ENCODE peak calls at places on chromosomes 16 and 17, in ten cellular contexts. A is body of pancreas, O is tibial nerve, V is prostate gland, I is transverse colon, F is heart left ventricle, N is lower leg skin, C is IMR-90, X is suprapubic skin, S is stomach. W is an unnamed sample.
A peak's percentile ranks its signal among the peaks of the same experiment; 100 is the strongest.

GRCh38 chr16:67865318-67865717 is 7.5 kb upstream of the EDC4 start:
- DNase-seq in O (no peak), F (no peak), C (peak; percentile 26), I (peak; percentile 27), A (peak; percentile 31), N (no peak), X (no peak), S (peak; percentile 34), V (no peak), W (no peak)

GRCh38 chr17:50815400-50815799 is 20.0 kb upstream of the WFIKKN2 start:
- DNase-seq in O (no peak), V (no peak), I (no peak), C (no peak), A (no peak), X (no peak), N (no peak), F (no peak), S (no peak), W (no peak)

GRCh38 chr17:2368383-2368782 is 31.1 kb downstream of the SGSM2 start:
- DNase-seq in N (no peak), I (no peak), A (no peak), C (no peak), F (no peak), X (no peak), S (no peak), V (no peak), O (no peak), W (no peak)

GRCh38 chr16:75319513-75320401 is 68.3 kb upstream of the BCAR1 start:
- DNase-seq in O (no peak), I (no peak), S (no peak), C (peak; percentile 92), V (no peak), A (no peak), N (no peak), X (no peak), F (no peak), W (no peak)

GRCh38 chr17:42276609-42277341 is 584 bp upstream of the STAT5B start:
- DNase-seq in C (peak; percentile 88), V (no peak), O (peak; percentile 71), A (peak; percentile 70), S (peak; percentile 74), X (peak; percentile 85), N (peak; percentile 56), F (peak; percentile 85), I (peak; percentile 75), W (peak; percentile 77)

GRCh38 chr17:38881600-38882191 is 11.8 kb downstream of the LASP1 start:
- DNase-seq in S (peak; percentile 52), A (no peak), O (peak; percentile 77), V (no peak), N (peak; percentile 60), F (peak; percentile 81), C (peak; percentile 48), X (no peak), I (peak; percentile 60), W (peak; percentile 79)

GRCh38 chr17:64496786-64497564 is at the start of gene POLG2:
- DNase-seq in F (peak; percentile 97), A (peak; percentile 92), I (peak; percentile 95), N (peak; percentile 84), X (peak; percentile 96), C (peak; percentile 91), O (peak; percentile 86), V (peak; percentile 85), S (peak; percentile 95), W (peak; percentile 95)

GRCh38 chr17:5234645-5235576 is at the start of gene SCIMP:
- DNase-seq in N (peak; percentile 31), X (no peak), S (no peak), I (peak; percentile 40), O (peak; percentile 30), A (no peak), V (no peak), F (no peak), C (no peak), W (no peak)

GRCh38 chr17:31854672-31855071 is 4.4 kb downstream of the COPRS start:
- DNase-seq in F (no peak), A (no peak), X (no peak), V (no peak), C (no peak), S (no peak), N (no peak), O (no peak), I (no peak), W (no peak)

GRCh38 chr17:31859487-31860008 is 504 bp upstream of the COPRS start:
- DNase-seq in N (no peak), O (no peak), I (no peak), A (no peak), C (no peak), F (no peak), S (no peak), X (no peak), V (no peak), W (no peak)

GRCh38 chr17:31857920-31858646 is 961 bp downstream of the COPRS start:
- DNase-seq in V (no peak), I (no peak), C (no peak), S (no peak), A (no peak), F (no peak), O (no peak), N (no peak), X (no peak), W (no peak)

GRCh38 chr17:31856750-31857149 is 2.3 kb downstream of the COPRS start:
- DNase-seq in O (no peak), F (no peak), I (no peak), N (no peak), V (no peak), S (no peak), A (no peak), X (no peak), C (no peak), W (no peak)

DNA sequence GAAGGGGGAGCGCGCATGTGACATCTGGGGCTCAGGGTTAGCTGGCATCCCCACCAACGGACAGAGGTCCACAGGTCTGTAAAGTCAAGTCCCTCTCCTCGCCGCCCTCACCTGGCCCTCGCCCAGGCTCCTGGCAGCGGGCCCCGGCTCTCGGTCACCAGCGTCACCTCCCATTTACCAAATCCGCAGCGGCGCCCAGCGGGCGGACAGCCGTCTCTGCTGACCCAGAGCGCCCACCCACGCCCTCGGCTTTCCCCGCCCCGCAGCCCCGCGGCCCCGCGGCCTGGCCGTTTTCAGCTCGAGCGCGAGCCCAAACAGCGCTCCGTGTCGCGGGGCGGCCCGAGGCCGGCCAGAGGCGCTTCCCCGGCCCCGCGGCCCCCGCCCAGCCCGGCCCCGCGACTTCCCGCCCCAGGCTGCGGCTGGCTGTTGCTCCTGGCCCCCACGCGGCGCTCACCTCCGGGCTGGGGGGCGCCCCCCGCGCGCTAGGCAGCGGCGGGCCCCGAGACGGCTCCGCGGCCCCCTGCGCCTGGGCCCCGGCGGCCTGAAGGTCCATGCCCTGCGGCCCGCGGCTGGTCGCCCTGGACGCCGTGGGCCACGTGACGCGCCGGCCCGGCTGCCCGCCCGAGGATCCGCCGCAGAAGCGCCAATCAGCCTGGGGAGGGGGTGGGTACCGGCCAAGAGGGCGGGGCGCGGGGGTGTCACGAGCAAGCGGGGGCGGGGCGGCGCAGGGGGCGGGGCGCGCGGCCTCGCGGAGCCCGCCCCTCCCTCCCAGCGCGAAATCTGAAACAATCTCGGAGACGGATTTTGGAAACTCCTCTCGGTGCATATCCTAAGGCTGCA is at the start of gene COPRS:
- DNase-seq in X (peak; percentile 91), F (peak; percentile 95), A (peak; percentile 91), O (peak; percentile 78), N (peak; percentile 75), C (peak; percentile 81), I (peak; percentile 91), S (peak; percentile 91), V (peak; percentile 88), W (peak; percentile 92)
- TF ChIP-seq POLR2A in X (no peak), F (no peak), A (peak; percentile 27), O (peak; percentile 42), N (no peak), C (peak; percentile 61), I (no peak), S (no peak), V (peak; percentile 10), W (no peak)

DNA sequence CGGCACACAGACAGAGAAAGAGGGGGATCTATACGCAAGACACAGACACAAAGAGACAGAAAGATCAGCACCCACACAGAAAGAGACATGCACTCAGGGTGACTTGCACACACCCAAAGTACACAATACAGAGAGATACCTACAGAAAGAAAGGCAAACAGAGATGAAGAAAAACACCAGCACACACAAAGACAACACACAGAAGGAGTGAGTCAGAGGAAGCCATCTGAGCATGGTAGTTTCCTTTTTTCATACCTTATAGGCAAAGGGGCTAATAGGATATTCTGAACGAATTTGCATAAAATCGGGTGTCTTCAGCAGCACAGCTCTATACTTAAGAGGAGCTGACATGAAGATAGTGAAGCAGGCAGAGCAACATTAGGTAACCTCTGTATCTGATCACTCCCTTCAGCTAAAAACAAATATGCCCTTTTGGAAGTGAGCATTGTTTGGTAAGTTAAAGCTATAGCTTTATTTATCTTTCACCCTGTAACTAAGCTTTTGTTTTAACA is 198.6 kb downstream of the AATF start:
- DNase-seq in S (no peak), A (no peak), N (no peak), C (peak; percentile 33), O (no peak), F (no peak), I (no peak), V (peak; percentile 6), X (no peak), W (no peak)
- TF ChIP-seq POLR2A in S (no peak), A (no peak), N (no peak), C (no peak), O (no peak), F (no peak), I (no peak), V (no peak), X (no peak), W (no peak)

GRCh38 chr17:27810211-27810901 is 10.0 kb upstream of the NOS2 start:
- DNase-seq in F (no peak), O (no peak), V (no peak), N (no peak), C (no peak), A (no peak), X (no peak), I (no peak), S (no peak), W (no peak)

GRCh38 chr17:27808629-27809028 is 8.3 kb upstream of the NOS2 start:
- DNase-seq in C (no peak), F (no peak), N (no peak), A (no peak), X (no peak), S (no peak), I (no peak), O (no peak), V (no peak), W (no peak)

GRCh38 chr17:27809555-27809954 is 9.2 kb upstream of the NOS2 start:
- DNase-seq in A (no peak), X (no peak), V (no peak), C (no peak), F (no peak), N (no peak), S (no peak), O (no peak), I (no peak), W (no peak)

GRCh38 chr17:27805520-27806146 is 5.3 kb upstream of the NOS2 start:
- DNase-seq in I (peak; percentile 89), F (peak; percentile 80), X (peak; percentile 88), N (peak; percentile 86), V (peak; percentile 79), S (peak; percentile 86), O (peak; percentile 92), A (peak; percentile 89), C (peak; percentile 86), W (peak; percentile 92)

DNA sequence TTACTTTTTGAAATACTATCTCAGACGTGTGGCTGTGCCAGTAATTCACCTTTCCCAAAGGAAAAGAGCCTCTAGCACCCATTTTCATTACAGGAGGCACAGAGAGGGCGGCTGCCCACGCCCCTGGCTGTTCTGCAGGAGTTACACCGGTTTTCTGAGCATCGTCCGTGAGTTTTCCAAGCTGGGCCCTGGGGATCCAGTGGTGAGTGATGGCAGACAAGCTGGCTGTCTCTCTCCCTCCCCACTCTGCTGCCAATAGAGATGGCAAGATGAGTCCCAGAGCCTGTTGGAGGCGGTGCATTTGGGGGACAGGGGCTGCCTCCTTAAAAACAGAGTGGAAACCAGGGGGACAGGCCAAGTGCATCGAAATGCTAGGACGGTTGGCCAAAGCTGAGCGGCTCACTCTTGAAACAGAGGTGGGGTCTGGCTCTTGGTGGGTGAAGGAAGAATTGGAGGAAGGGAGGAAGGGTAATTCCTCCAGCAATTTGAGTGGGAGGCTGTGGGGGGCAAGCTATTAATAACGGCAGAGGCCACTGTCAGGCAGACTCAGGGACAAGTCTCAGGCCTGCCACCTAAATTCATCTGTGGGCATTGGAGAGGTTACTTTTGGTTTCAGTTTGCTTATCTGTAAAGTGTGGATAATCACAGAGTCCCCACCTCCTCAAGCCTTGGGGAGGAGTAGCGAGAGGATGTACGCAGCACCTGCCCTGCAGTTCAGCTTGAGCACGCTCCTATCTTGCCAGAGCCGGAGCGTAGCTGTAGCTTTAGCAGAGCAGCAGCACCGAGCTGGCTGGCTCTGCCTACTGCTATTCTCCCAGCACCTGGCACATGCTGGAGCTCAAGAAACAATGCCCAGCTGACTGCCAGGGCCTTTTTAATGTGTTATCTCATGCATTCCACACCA is 7.5 kb upstream of the NOS2 start:
- DNase-seq in O (no peak), S (peak; percentile 49), A (no peak), I (peak; percentile 74), N (no peak), V (no peak), X (no peak), F (no peak), C (no peak), W (peak; percentile 40)
- TF ChIP-seq POLR2A in O (no peak), S (no peak), A (no peak), I (no peak), N (no peak), V (no peak), X (no peak), F (no peak), C (no peak), W (no peak)

DNA sequence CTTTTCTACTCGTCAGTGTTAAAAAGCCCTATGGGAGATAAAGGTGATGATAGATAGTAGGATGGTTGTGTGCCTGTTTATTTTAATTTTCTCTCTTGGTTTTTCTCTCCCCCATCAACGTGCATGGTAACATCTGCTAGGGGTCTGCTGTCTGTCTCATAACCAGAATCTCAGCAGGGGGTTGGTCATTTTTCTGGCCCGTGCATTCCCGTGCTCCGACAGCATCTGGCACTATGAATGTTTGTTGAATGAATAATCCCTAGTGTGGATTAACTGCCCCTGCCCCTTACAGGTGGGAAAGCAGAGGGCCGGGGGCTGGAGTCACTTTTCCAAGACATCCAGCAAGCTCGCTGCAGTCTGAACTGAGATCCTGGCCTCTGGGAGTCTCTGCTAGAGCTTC is 6.3 kb downstream of the CA5A start:
- DNase-seq in A (no peak), V (no peak), X (no peak), O (no peak), C (no peak), I (no peak), F (no peak), S (no peak), N (no peak), W (no peak)
- TF ChIP-seq POLR2A in A (no peak), V (no peak), X (no peak), O (no peak), C (no peak), I (no peak), F (no peak), S (no peak), N (no peak), W (no peak)